ENCODE peak calls at places on chromosome X, in six cellular contexts. S is tibial artery; R is ascending aorta; I is activated naive CD4-positive, alpha-beta T cell; F is stimulated activated CD4-positive, alpha-beta T cell treated with anti-CD3 and anti-CD28 coated beads, Interleukin-12 subunit alpha, Interleukin-12 subunit beta, amount 100 ng/mL, for 24 hours; C is hippocampal formation. X is an unnamed sample.
A peak's percentile ranks its signal among the peaks of the same experiment; 100 is the strongest.

GRCh38 chrX:134936542-134936941 is 54.2 kb upstream of the SMIM10 start:
- DNase-seq in F (no peak), R (no peak), C (no peak), I (no peak), S (no peak), X (no peak)

GRCh38 chrX:1451251-1451675 is 1.4 kb downstream of the ASMTL start:
- DNase-seq in I (no peak), C (no peak), R (no peak), F (no peak), S (no peak), X (no peak)

GRCh38 chrX:28591542-28591941 is 4.3 kb downstream of the IL1RAPL1 start:
- DNase-seq in I (no peak), S (no peak), F (no peak), R (no peak), C (no peak), X (no peak)

GRCh38 chrX:9966775-9967408 is at the start of gene CLDN34:
- DNase-seq in F (no peak), R (no peak), I (no peak), S (no peak), C (no peak), X (no peak)

GRCh38 chrX:8284131-8284530 is 113.1 kb upstream of the VCX2 start:
- DNase-seq in F (no peak), S (no peak), C (no peak), I (no peak), R (no peak), X (no peak)

GRCh38 chrX:23883737-23884354 is 23.9 kb downstream of the APOO start:
- DNase-seq in R (peak; percentile 58), F (peak; percentile 2), C (no peak), S (no peak), I (no peak), X (no peak)

GRCh38 chrX:146396409-146396808 is 413.2 kb upstream of the CXorf51B start:
- DNase-seq in F (no peak), C (no peak), S (no peak), R (no peak), I (no peak), X (no peak)

GRCh38 chrX:79270401-79270800 is 96.7 kb downstream of the ITM2A start:
- DNase-seq in S (peak; percentile 23), C (no peak), F (peak; percentile 59), I (peak; percentile 32), R (peak; percentile 64), X (no peak)

GRCh38 chrX:22314692-22315091 is 42.0 kb downstream of the CBLL2 start:
- DNase-seq in R (no peak), C (no peak), F (no peak), I (no peak), S (no peak), X (no peak)

GRCh38 chrX:11893933-11894710 is 136.1 kb downstream of the MSL3 start:
- DNase-seq in I (no peak), F (no peak), R (no peak), S (no peak), C (no peak), X (no peak)

GRCh38 chrX:120549483-120550452 is 11.0 kb downstream of the CUL4B start:
- DNase-seq in C (no peak), R (no peak), I (no peak), S (peak; percentile 43), F (no peak), X (no peak)

GRCh38 chrX:138748480-138748879 is 37.0 kb upstream of the FGF13 start:
- DNase-seq in I (no peak), S (no peak), C (no peak), F (no peak), R (no peak), X (peak; percentile 0)

GRCh38 chrX:46254623-46255022 is 290.6 kb downstream of the ZNF674 start:
- DNase-seq in S (no peak), F (no peak), R (no peak), I (no peak), C (no peak), X (no peak)

GRCh38 chrX:107448625-107449468 is 605 bp upstream of the FRMPD3 start:
- DNase-seq in F (no peak), C (no peak), S (no peak), R (no peak), I (no peak), X (no peak)

GRCh38 chrX:52574416-52575275 is 57.8 kb upstream of the XAGE1B start:
- DNase-seq in I (no peak), F (no peak), R (no peak), C (no peak), S (no peak), X (peak; percentile 24)

GRCh38 chrX:154032156-154032555 is 12.5 kb upstream of the IRAK1 start:
- DNase-seq in I (no peak), C (no peak), R (no peak), F (no peak), S (no peak), X (no peak)

GRCh38 chrX:78383594-78383993 is 56.2 kb upstream of the CYSLTR1 start:
- DNase-seq in I (no peak), S (no peak), R (no peak), C (no peak), F (no peak), X (no peak)

GRCh38 chrX:13939741-13940597 is 89.7 kb downstream of the GEMIN8 start:
- DNase-seq in C (no peak), F (no peak), I (no peak), R (no peak), S (no peak), X (no peak)

GRCh38 chrX:143058096-143058495 is 32.4 kb downstream of the SPANXN4 start:
- DNase-seq in S (no peak), I (no peak), R (no peak), F (no peak), C (peak; percentile 0), X (peak; percentile 83)